ENCODE peak calls at places on chromosome 12, in nine cellular contexts. W is body of pancreas, R is uterus, O is transverse colon, Q is esophagus squamous epithelium, B is K562, N is heart left ventricle, P is adrenal gland, E is tibial nerve. G is an unnamed sample. For H3K9me3, the result is how much of the 10 kb centered on the place peaks cover.

GRCh38 chr12:82174936-82175335 is 183.3 kb downstream of the CCDC59 start:
- DNase-seq in W (peak), R (no peak), O (no peak), Q (no peak), B (no peak), N (no peak), P (no peak), E (no peak), G (no peak)

GRCh38 chr12:51846911-51847829 is 1.3 kb downstream of the FIGNL2 start:
- DNase-seq in W (peak), R (peak), O (peak), Q (no peak), B (no peak), N (no peak), P (peak), E (peak), G (peak)

GRCh38 chr12:20213851-20214250 is 154.5 kb upstream of the PDE3A start:
- DNase-seq in W (no peak), R (no peak), O (no peak), Q (no peak), B (no peak), N (no peak), P (no peak), E (no peak), G (no peak)

GRCh38 chr12:62784576-62784975 is 150.4 kb downstream of the PPM1H start:
- DNase-seq in W (no peak), R (no peak), O (no peak), Q (no peak), B (no peak), N (no peak), P (no peak), E (no peak), G (no peak)

GRCh38 chr12:31021809-31022492 is 51.7 kb upstream of the DDX11 start:
- DNase-seq in W (no peak), R (no peak), O (no peak), Q (no peak), B (no peak), N (no peak), P (no peak), E (no peak), G (no peak)

GRCh38 chr12:25583545-25583944 is 30.5 kb upstream of the LMNTD1 start:
- DNase-seq in W (peak), R (no peak), O (no peak), Q (no peak), B (peak), N (no peak), P (peak), E (no peak), G (peak)

GRCh38 chr12:92297405-92297804 is 151.8 kb upstream of the BTG1 start:
- DNase-seq in W (no peak), R (no peak), O (no peak), Q (no peak), B (no peak), N (no peak), P (no peak), E (no peak), G (no peak)

GRCh38 chr12:2335517-2335916 is 282.7 kb downstream of the CACNA1C start:
- DNase-seq in W (no peak), R (no peak), O (no peak), Q (no peak), B (no peak), N (no peak), P (no peak), E (no peak), G (no peak)

GRCh38 chr12:124938606-124939427 is 24.4 kb upstream of the UBC start:
- DNase-seq in W (peak), R (peak), O (peak), Q (no peak), B (peak), N (peak), P (peak), E (peak), G (peak)

GRCh38 chr12:62192486-62193250 is 67.5 kb upstream of the USP15 start:
- DNase-seq in W (peak), R (peak), O (peak), Q (no peak), B (peak), N (peak), P (peak), E (no peak), G (peak)

GRCh38 chr12:49550853-49551252 is 12.0 kb downstream of the KCNH3 start:
- DNase-seq in W (peak), R (no peak), O (no peak), Q (no peak), B (no peak), N (no peak), P (no peak), E (no peak), G (no peak)

GRCh38 chr12:109393437-109394345 is 46.0 kb downstream of the MYO1H start:
- DNase-seq in W (peak), R (peak), O (peak), Q (no peak), B (peak), N (peak), P (peak), E (no peak), G (peak)

GRCh38 chr12:107429006-107429698 is 256.4 kb upstream of the PWP1 start:
- DNase-seq in W (peak), R (no peak), O (peak), Q (no peak), B (no peak), N (no peak), P (no peak), E (no peak), G (peak)

GRCh38 chr12:95767703-95768102 is 22.9 kb downstream of the NTN4 start:
- DNase-seq in W (no peak), R (no peak), O (no peak), Q (no peak), B (no peak), N (no peak), P (no peak), E (no peak), G (no peak)

GRCh38 chr12:91704446-91704845 is 441.2 kb downstream of the BTG1 start:
- DNase-seq in W (no peak), R (no peak), O (no peak), Q (no peak), B (no peak), N (no peak), P (no peak), E (no peak), G (no peak)

GRCh38 chr12:123223241-123223668 is 9.7 kb downstream of the MPHOSPH9 start:
- DNase-seq in W (no peak), R (no peak), O (peak), Q (no peak), B (no peak), N (no peak), P (no peak), E (no peak), G (no peak)

GRCh38 chr12:116784238-116784612 is 46.1 kb downstream of the RNFT2 start:
- DNase-seq in W (no peak), R (no peak), O (no peak), Q (no peak), B (peak), N (no peak), P (no peak), E (no peak), G (peak)

GRCh38 chr12:64571346-64571745 is 38.9 kb upstream of the RASSF3 start:
- DNase-seq in W (no peak), R (no peak), O (peak), Q (no peak), B (no peak), N (no peak), P (no peak), E (no peak), G (no peak)

GRCh38 chr12:109760031-109760929 is 46.7 kb downstream of the FAM222A start:
- DNase-seq in W (peak), R (no peak), O (peak), Q (no peak), B (no peak), N (peak), P (peak), E (peak), G (no peak)

GRCh38 chr12:78534311-78534710 is 330.3 kb upstream of the SYT1 start:
- DNase-seq in W (no peak), R (no peak), O (no peak), Q (no peak), B (no peak), N (no peak), P (no peak), E (no peak), G (no peak)

GRCh38 chr12:14313379-14313778 is 52.1 kb upstream of the ATF7IP start:
- DNase-seq in W (no peak), R (no peak), O (no peak), Q (no peak), B (no peak), N (no peak), P (no peak), E (no peak), G (no peak)
- TF ChIP-seq CTCF in W (no peak), R (no peak), O (no peak), Q (no peak), B (no peak), N (no peak), P (no peak), E (no peak), G (no peak)

DNA sequence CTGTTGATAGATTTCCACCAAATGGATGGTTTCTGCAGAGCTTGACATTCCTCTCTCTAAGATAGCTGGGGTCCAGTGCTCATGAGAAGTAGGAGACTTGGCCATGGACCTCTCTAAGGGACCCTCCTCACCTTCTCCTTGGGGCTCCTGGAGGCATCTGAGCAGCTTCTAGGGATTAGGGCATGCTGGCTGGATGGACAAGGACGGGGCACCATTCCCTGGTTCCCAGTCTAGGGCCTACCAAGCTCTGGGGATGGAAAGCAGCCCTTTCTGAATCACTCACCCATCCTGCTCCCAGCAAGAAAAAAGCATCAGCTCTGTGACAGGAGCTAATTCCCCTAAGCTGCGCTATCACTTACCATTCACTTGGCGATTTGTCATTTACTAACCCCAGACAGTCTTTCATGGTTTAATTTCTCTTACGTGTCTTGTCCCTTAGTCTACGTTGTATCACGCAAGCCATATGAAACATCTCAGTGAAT is 39.5 kb downstream of the VWF start:
- DNase-seq in W (no peak), R (no peak), O (no peak), Q (no peak), B (no peak), N (no peak), P (no peak), E (no peak), G (no peak)
- TF ChIP-seq POLR2A in W (no peak), R (no peak), O (no peak), Q (no peak), B (no peak), N (no peak), P (no peak), E (no peak), G (no peak)

GRCh38 chr12:132949936-132950837 is 5.9 kb downstream of the ZNF605 start:
- DNase-seq in W (no peak), R (no peak), O (no peak), Q (no peak), B (no peak), N (no peak), P (no peak), E (no peak), G (no peak)
- H3K9me3 ChIP-seq in W (under half), R (under half), O (half or more), Q (half or more), B (under half), N (half or more), P (under half), E (under half), G (under half)

GRCh38 chr12:121933522-121934317 is 15.3 kb downstream of the CFAP251 start:
- DNase-seq in W (no peak), R (no peak), O (no peak), Q (no peak), B (peak), N (no peak), P (peak), E (no peak), G (peak)
- TF ChIP-seq CTCF in W (no peak), R (no peak), O (no peak), Q (no peak), B (peak), N (no peak), P (no peak), E (no peak), G (no peak)

GRCh38 chr12:9066183-9066623 is 49.5 kb downstream of the A2M start:
- DNase-seq in W (no peak), R (no peak), O (no peak), Q (no peak), B (no peak), N (no peak), P (no peak), E (no peak), G (no peak)

GRCh38 chr12:9066755-9067433 is 48.8 kb downstream of the A2M start:
- DNase-seq in W (no peak), R (no peak), O (no peak), Q (no peak), B (no peak), N (no peak), P (no peak), E (no peak), G (no peak)

GRCh38 chr12:9065607-9065856 is 50.2 kb downstream of the A2M start:
- DNase-seq in W (no peak), R (no peak), O (no peak), Q (no peak), B (no peak), N (no peak), P (no peak), E (no peak), G (no peak)

GRCh38 chr12:9064201-9064814 is 51.4 kb downstream of the A2M start:
- DNase-seq in W (peak), R (peak), O (peak), Q (no peak), B (no peak), N (peak), P (peak), E (no peak), G (peak)

GRCh38 chr12:9064815-9065606 is 50.7 kb downstream of the A2M start:
- DNase-seq in W (peak), R (peak), O (peak), Q (no peak), B (no peak), N (peak), P (peak), E (peak), G (peak)
- TF ChIP-seq POLR2A in W (peak), R (peak), O (peak), Q (peak), B (no peak), N (peak), P (peak), E (peak), G (peak)

DNA sequence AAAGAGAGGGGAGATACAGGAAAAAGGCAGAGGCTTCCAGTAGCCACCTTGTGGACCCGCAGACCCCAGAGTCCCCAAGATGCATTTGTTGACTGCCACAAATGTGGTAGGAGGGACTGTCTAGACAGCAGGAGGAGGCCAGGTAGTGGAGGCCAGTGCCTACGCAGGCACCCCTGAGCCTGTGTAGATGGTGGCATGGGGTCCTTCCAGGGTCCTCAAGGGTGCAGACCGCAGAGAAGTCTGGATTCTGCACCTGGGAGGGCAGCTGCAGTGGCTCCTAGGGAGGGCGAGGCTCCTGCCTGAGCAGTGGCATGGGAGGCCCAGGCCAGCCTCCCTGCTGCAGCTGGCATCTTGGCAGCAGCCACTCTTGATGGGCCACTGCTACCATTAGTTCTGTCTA is 119.7 kb downstream of the NTS start:
- DNase-seq in W (no peak), R (no peak), O (no peak), Q (no peak), B (no peak), N (no peak), P (no peak), E (no peak), G (no peak)
- H3K9me3 ChIP-seq in W (under half), R (under half), O (under half), Q (under half), B (under half), N (under half), P (under half), E (under half), G (under half)

GRCh38 chr12:103745962-103746361 is 95.1 kb downstream of the NT5DC3 start:
- DNase-seq in W (no peak), R (no peak), O (no peak), Q (no peak), B (no peak), N (no peak), P (no peak), E (no peak), G (no peak)
- TF ChIP-seq CTCF in W (no peak), R (no peak), O (no peak), Q (no peak), B (no peak), N (no peak), P (no peak), E (no peak), G (no peak)